ENCODE peak calls at places on chromosomes 5 and 9, in nine cellular contexts. T is choroid plexus epithelial cell; Y is fibroblast of pulmonary artery; N is T-helper 9 cell; M is stimulated activated naive CD8-positive, alpha-beta T cell treated with anti-CD3 and anti-CD28 coated beads, Interleukin-15, amount 100 ng/mL, for 72 hours; Z is endothelial cell; G is CD4-positive, alpha-beta T cell; S is GM12865; O is HT-29. J is an unnamed sample.

GRCh38 chr5:1514027-1514818 is 9.5 kb downstream of the LPCAT1 start:
- DNase-seq in N (no peak), Y (no peak), M (no peak), O (no peak), Z (no peak), S (no peak), G (no peak), T (no peak), J (no peak)

GRCh38 chr9:122346478-122347347 is 24.1 kb upstream of the PTGS1 start:
- DNase-seq in G (no peak), N (no peak), O (peak; percentile 17), T (peak; percentile 32), M (peak; percentile 24), S (no peak), Y (peak; percentile 31), Z (peak; percentile 77), J (peak; percentile 20)

GRCh38 chr9:127878001-127878651 is 651 bp upstream of the AK1 start:
- DNase-seq in N (no peak), M (no peak), Z (no peak), G (no peak), T (no peak), S (no peak), O (no peak), Y (no peak), J (no peak)

GRCh38 chr9:2826291-2826690 is 17.6 kb downstream of the PUM3 start:
- DNase-seq in O (no peak), N (no peak), S (no peak), G (no peak), M (no peak), Z (no peak), T (no peak), Y (no peak), J (no peak)

GRCh38 chr5:154523704-154524103 is 45.7 kb upstream of the HAND1 start:
- DNase-seq in Y (no peak), Z (no peak), G (no peak), S (no peak), M (no peak), T (no peak), O (no peak), N (no peak), J (no peak)

GRCh38 chr5:93620487-93621339 is 37.7 kb downstream of the NR2F1 start:
- DNase-seq in O (peak; percentile 87), N (peak; percentile 51), Y (peak; percentile 63), Z (peak; percentile 71), M (peak; percentile 61), T (peak; percentile 79), S (peak; percentile 81), G (peak; percentile 43), J (peak; percentile 41)

GRCh38 chr5:170143710-170144109 is 38.0 kb downstream of the FOXI1 start:
- DNase-seq in T (no peak), O (no peak), M (no peak), Y (no peak), G (no peak), S (no peak), N (no peak), Z (no peak), J (no peak)

GRCh38 chr5:54793612-54794436 is 191.6 kb downstream of the ESM1 start:
- DNase-seq in O (no peak), T (peak; percentile 30), Y (peak; percentile 6), S (no peak), M (peak; percentile 54), G (no peak), N (no peak), Z (no peak), J (no peak)

GRCh38 chr5:119524461-119524860 is 72.2 kb downstream of the HSD17B4 start:
- DNase-seq in S (no peak), Y (peak; percentile 25), Z (no peak), G (no peak), T (no peak), O (no peak), M (no peak), N (no peak), J (no peak)

GRCh38 chr9:137277329-137278041 is at the start of gene TOR4A:
- DNase-seq in M (no peak), T (peak; percentile 78), Y (peak; percentile 94), N (no peak), O (peak; percentile 95), S (peak; percentile 91), Z (peak; percentile 86), G (no peak), J (no peak)

GRCh38 chr5:66661149-66661548 is 65.0 kb downstream of the MAST4 start:
- DNase-seq in N (no peak), M (no peak), T (peak; percentile 8), G (no peak), Y (peak; percentile 77), Z (no peak), S (no peak), O (no peak), J (no peak)

GRCh38 chr5:141491323-141492167 is 2.7 kb downstream of the PCDHGC5 start:
- DNase-seq in M (no peak), Y (no peak), G (no peak), T (no peak), Z (no peak), S (peak; percentile 37), N (no peak), O (no peak), J (no peak)

GRCh38 chr5:125227333-125228075 is 481.1 kb upstream of the ZNF608 start:
- DNase-seq in Z (peak; percentile 52), Y (peak; percentile 41), N (no peak), O (peak; percentile 46), T (peak; percentile 57), S (peak; percentile 34), M (no peak), G (no peak), J (no peak)

GRCh38 chr9:83000765-83001164 is 62.2 kb downstream of the RASEF start:
- DNase-seq in N (no peak), G (no peak), M (no peak), O (no peak), Z (no peak), Y (no peak), S (peak; percentile 5), T (no peak), J (no peak)

GRCh38 chr9:130870491-130871381 is 25.9 kb downstream of the QRFP start:
- DNase-seq in G (no peak), M (no peak), O (no peak), Z (no peak), Y (no peak), T (no peak), N (no peak), S (peak; percentile 67), J (no peak)

GRCh38 chr5:132375957-132376356 is 6.4 kb downstream of the SLC22A5 start:
- DNase-seq in T (no peak), G (no peak), N (no peak), Y (no peak), S (no peak), O (no peak), M (no peak), Z (no peak), J (no peak)

GRCh38 chr9:114604974-114605373 is 6.1 kb upstream of the TMEM268 start:
- DNase-seq in Z (no peak), G (no peak), T (no peak), M (no peak), O (no peak), N (no peak), Y (no peak), S (no peak), J (no peak)

GRCh38 chr5:179262126-179262920 is 82.9 kb downstream of the ADAMTS2 start:
- DNase-seq in T (no peak), Y (no peak), G (no peak), M (no peak), N (no peak), O (no peak), S (no peak), Z (no peak), J (no peak)